ENCODE peak calls at places on chromosomes 11 and 22, in ten cellular contexts. V, H, B, I, D, S, E, T, A and O are unnamed samples.

GRCh38 chr11:71917646-71918045 is 10.7 kb downstream of the XNDC1N start:
- DNase-seq in D (no peak), S (no peak), H (no peak), T (no peak), A (no peak), B (no peak), V (no peak), E (no peak), I (no peak), O (no peak)

GRCh38 chr11:4626207-4627105 is 10.8 kb upstream of the OR51D1 start:
- DNase-seq in B (peak), T (peak), V (no peak), I (peak), A (peak), D (no peak), H (peak), S (peak), E (peak), O (peak)

GRCh38 chr11:102599642-102600261 is 25.4 kb downstream of the MMP20 start:
- DNase-seq in H (no peak), V (no peak), E (no peak), D (no peak), I (no peak), B (no peak), T (no peak), S (peak), A (no peak), O (no peak)

GRCh38 chr11:121557348-121557747 is 104.6 kb upstream of the SORL1-AS1 start:
- DNase-seq in E (no peak), A (no peak), B (no peak), D (no peak), H (no peak), I (no peak), S (no peak), T (no peak), V (no peak), O (no peak)

GRCh38 chr11:68663482-68664010 is 20.8 kb upstream of the GAL start:
- DNase-seq in B (no peak), E (no peak), S (no peak), I (no peak), D (no peak), T (no peak), V (no peak), H (no peak), A (no peak), O (no peak)

GRCh38 chr22:48639896-48640732 is 1187.6 kb downstream of the BRD1 start:
- DNase-seq in B (no peak), I (no peak), E (no peak), D (no peak), H (no peak), V (no peak), S (no peak), A (no peak), T (no peak), O (no peak)

GRCh38 chr11:88338223-88338661 is 706 bp upstream of the CTSC start:
- DNase-seq in S (peak), E (peak), D (no peak), A (peak), T (no peak), H (peak), I (peak), V (peak), B (peak), O (no peak)

GRCh38 chr22:26364066-26365015 is 64.7 kb upstream of the ASPHD2 start:
- DNase-seq in A (peak), I (peak), T (peak), E (peak), H (peak), D (no peak), B (peak), S (peak), V (peak), O (peak)

GRCh38 chr22:44950806-44951509 is 58.8 kb downstream of the PHF21B start:
- DNase-seq in T (no peak), S (no peak), A (no peak), B (no peak), D (no peak), E (no peak), I (no peak), H (no peak), V (no peak), O (no peak)

GRCh38 chr11:105344938-105345337 is 205.4 kb upstream of the CARD18 start:
- DNase-seq in I (no peak), D (no peak), T (no peak), S (no peak), V (no peak), H (no peak), E (peak), B (no peak), A (no peak), O (no peak)

GRCh38 chr11:119680899-119681370 is 48.1 kb downstream of the NECTIN1 start:
- DNase-seq in E (no peak), V (no peak), H (peak), T (no peak), D (no peak), I (no peak), S (peak), A (no peak), B (no peak), O (no peak)

GRCh38 chr11:44773351-44773965 is 46.7 kb downstream of the TSPAN18 start:
- DNase-seq in B (no peak), S (no peak), H (no peak), E (no peak), V (no peak), I (no peak), T (no peak), D (no peak), A (no peak), O (no peak)

GRCh38 chr11:99683933-99684332 is 663.2 kb downstream of the CNTN5 start:
- DNase-seq in T (no peak), B (no peak), V (no peak), H (no peak), D (no peak), S (no peak), I (no peak), E (no peak), A (no peak), O (no peak)

GRCh38 chr22:49574861-49575702 is 252.6 kb downstream of the BRD1 start:
- DNase-seq in I (no peak), V (no peak), A (no peak), T (no peak), S (no peak), B (no peak), E (no peak), H (no peak), D (peak), O (no peak)

GRCh38 chr11:113862430-113862829 is 12.9 kb downstream of the USP28 start:
- DNase-seq in A (no peak), S (no peak), T (no peak), D (no peak), E (no peak), H (no peak), V (no peak), B (no peak), I (peak), O (no peak)

GRCh38 chr22:38973289-38974169 is 8.6 kb upstream of the APOBEC3B start:
- DNase-seq in D (no peak), I (peak), V (peak), B (peak), H (peak), A (peak), E (no peak), T (peak), S (peak), O (no peak)

GRCh38 chr11:3879967-3880542 is 24.6 kb downstream of the STIM1 start:
- DNase-seq in B (no peak), V (no peak), H (no peak), A (no peak), D (no peak), T (no peak), S (no peak), E (no peak), I (no peak), O (no peak)

GRCh38 chr11:65184146-65184545 is 2.4 kb downstream of the CAPN1 start:
- DNase-seq in B (no peak), I (no peak), H (no peak), A (no peak), D (no peak), S (no peak), E (no peak), T (no peak), V (no peak), O (no peak)

GRCh38 chr22:29225422-29226090 is 19.9 kb downstream of the EMID1 start:
- DNase-seq in H (peak), B (no peak), T (no peak), E (no peak), D (no peak), A (peak), V (no peak), S (peak), I (no peak), O (no peak)

GRCh38 chr11:65129649-65130441 is 4.5 kb downstream of the SYVN1 start:
- DNase-seq in E (no peak), V (no peak), A (no peak), I (no peak), B (no peak), S (no peak), D (no peak), H (no peak), T (no peak), O (no peak)

GRCh38 chr11:13110929-13111812 is 102.1 kb downstream of the RASSF10 start:
- DNase-seq in B (no peak), V (no peak), E (no peak), S (no peak), D (no peak), A (no peak), I (no peak), H (peak), T (no peak), O (no peak)

GRCh38 chr11:118666331-118666730 is 13.1 kb downstream of the TREH start:
- DNase-seq in B (no peak), V (no peak), D (no peak), I (no peak), H (no peak), A (peak), E (no peak), S (no peak), T (no peak), O (no peak)

GRCh38 chr22:46374663-46375474 is 39.4 kb downstream of the TRMU start:
- DNase-seq in A (no peak), H (no peak), V (no peak), D (no peak), T (no peak), I (no peak), B (no peak), E (no peak), S (no peak), O (no peak)

GRCh38 chr11:1236316-1237127 is 13.7 kb downstream of the MUC5B start:
- DNase-seq in D (no peak), I (no peak), H (peak), T (no peak), V (no peak), B (no peak), E (no peak), S (no peak), A (no peak), O (no peak)

GRCh38 chr11:56906683-56907148 is 82.0 kb upstream of the OR5AK2 start:
- DNase-seq in A (no peak), S (no peak), I (no peak), H (no peak), T (no peak), D (no peak), V (no peak), B (no peak), E (no peak), O (no peak)

GRCh38 chr11:86608251-86608799 is 64.1 kb downstream of the ME3 start:
- DNase-seq in D (no peak), V (no peak), T (peak), S (peak), A (peak), I (peak), E (peak), B (peak), H (peak), O (no peak)

GRCh38 chr22:50529416-50530279 is at the start of gene TYMP:
- DNase-seq in D (no peak), B (peak), V (peak), A (peak), H (peak), E (no peak), S (no peak), T (no peak), I (peak), O (no peak)

GRCh38 chr11:10666976-10667892 is 26.3 kb downstream of the IRAG1 start:
- DNase-seq in V (no peak), S (peak), D (no peak), I (no peak), E (no peak), A (no peak), T (no peak), H (no peak), B (no peak), O (no peak)

GRCh38 chr22:44441401-44442185 is 56.4 kb downstream of the RTL6 start:
- DNase-seq in T (no peak), S (no peak), I (no peak), V (no peak), H (no peak), E (no peak), B (no peak), D (no peak), A (no peak), O (no peak)

GRCh38 chr11:113384551-113384950 is 3.0 kb upstream of the ANKK1 start:
- DNase-seq in S (peak), E (peak), H (no peak), T (peak), B (no peak), D (no peak), V (no peak), A (no peak), I (no peak), O (no peak)

GRCh38 chr22:23696326-23696851 is 5.6 kb downstream of the RGL4 start:
- DNase-seq in H (no peak), V (peak), T (no peak), I (peak), S (no peak), D (peak), E (no peak), B (peak), A (no peak), O (no peak)

GRCh38 chr22:42324991-42325710 is 54.7 kb upstream of the TCF20 start:
- DNase-seq in H (no peak), T (no peak), I (no peak), E (no peak), S (no peak), A (peak), V (no peak), D (no peak), B (no peak), O (no peak)

GRCh38 chr11:10885703-10886363 is 28.0 kb upstream of the ZBED5 start:
- DNase-seq in V (no peak), A (peak), E (no peak), H (no peak), B (no peak), D (no peak), I (no peak), T (no peak), S (peak), O (no peak)